ENCODE peak calls at places on chromosome 10, in four cellular contexts. P, K, Z and L are unnamed samples.

GRCh38 chr10:34821587-34822585 is 6.8 kb upstream of the PARD3 start:
- DNase-seq in Z (no peak), K (no peak), P (no peak), L (no peak)

GRCh38 chr10:6300106-6300783 is 97.5 kb downstream of the PFKFB3 start:
- DNase-seq in P (no peak), Z (no peak), K (peak), L (peak)

GRCh38 chr10:3668276-3668960 is 116.6 kb downstream of the KLF6 start:
- DNase-seq in K (peak), Z (no peak), P (no peak), L (peak)

GRCh38 chr10:87093461-87094372 is 926 bp downstream of the GLUD1 start:
- DNase-seq in Z (no peak), P (no peak), K (no peak), L (peak)

GRCh38 chr10:28991738-28992270 is 297.1 kb upstream of the LYZL1 start:
- DNase-seq in Z (no peak), P (peak), K (no peak), L (no peak)

GRCh38 chr10:32005050-32005449 is 51.2 kb downstream of the KIF5B start:
- DNase-seq in Z (peak), K (peak), P (no peak), L (peak)

GRCh38 chr10:114859227-114859626 is 37.6 kb downstream of the FHIP2A start:
- DNase-seq in K (no peak), P (no peak), Z (no peak), L (no peak)

GRCh38 chr10:124827474-124827873 is 25.9 kb downstream of the ABRAXAS2 start:
- DNase-seq in K (no peak), P (no peak), Z (no peak), L (no peak)

GRCh38 chr10:16583382-16583781 is 61.7 kb upstream of the C1QL3 start:
- DNase-seq in K (no peak), Z (no peak), P (peak), L (no peak)

GRCh38 chr10:24751716-24752115 is 28.0 kb upstream of the ARHGAP21 start:
- DNase-seq in P (no peak), K (no peak), Z (no peak), L (no peak)

GRCh38 chr10:86652361-86653202 is 1.8 kb upstream of the OPN4 start:
- DNase-seq in P (peak), K (no peak), Z (peak), L (no peak)

GRCh38 chr10:93199221-93199681 is 125.6 kb downstream of the CYP26A1 start:
- DNase-seq in P (peak), Z (no peak), K (no peak), L (no peak)

GRCh38 chr10:123858907-123859650 is 32.5 kb downstream of the CPXM2 start:
- DNase-seq in K (no peak), P (no peak), Z (no peak), L (no peak)

GRCh38 chr10:133022784-133023115 is 65.0 kb upstream of the ADGRA1 start:
- DNase-seq in P (no peak), K (no peak), Z (no peak), L (no peak)

GRCh38 chr10:88565072-88565471 is 18.0 kb downstream of the RNLS start:
- DNase-seq in Z (no peak), K (no peak), P (no peak), L (no peak)